ENCODE peak calls at places on chromosomes 13 and 19, in four cellular contexts. One of them, this sample, is unnamed.

GRCh38 chr19:21532904-21533303 is 27.5 kb downstream of the ZNF429 start:
- DNase-seq in effector memory CD4-positive, alpha-beta T cell: no peak
- DNase-seq in CD8-positive, alpha-beta memory T cell: no peak
- DNase-seq in stomach: no peak
- DNase-seq in this sample: no peak

GRCh38 chr19:22422220-22422619 is at the start of gene ZNF98:
- DNase-seq in effector memory CD4-positive, alpha-beta T cell: no peak
- DNase-seq in CD8-positive, alpha-beta memory T cell: no peak
- DNase-seq in stomach: no peak
- DNase-seq in this sample: no peak

GRCh38 chr19:47032171-47032811 is 12.7 kb downstream of the NPAS1 start:
- DNase-seq in effector memory CD4-positive, alpha-beta T cell: peak; percentile 41
- DNase-seq in CD8-positive, alpha-beta memory T cell: peak; percentile 60
- DNase-seq in stomach: peak; percentile 70
- DNase-seq in this sample: no peak

GRCh38 chr13:93217701-93218100 is 8.9 kb upstream of the GPC6 start:
- DNase-seq in effector memory CD4-positive, alpha-beta T cell: no peak
- DNase-seq in CD8-positive, alpha-beta memory T cell: no peak
- DNase-seq in stomach: no peak
- DNase-seq in this sample: no peak

GRCh38 chr19:35350591-35350990 is 2.9 kb downstream of the FFAR1 start:
- DNase-seq in effector memory CD4-positive, alpha-beta T cell: no peak
- DNase-seq in CD8-positive, alpha-beta memory T cell: no peak
- DNase-seq in stomach: no peak
- DNase-seq in this sample: no peak

GRCh38 chr13:77375554-77375953 is 48.7 kb upstream of the MYCBP2 start:
- DNase-seq in effector memory CD4-positive, alpha-beta T cell: no peak
- DNase-seq in CD8-positive, alpha-beta memory T cell: no peak
- DNase-seq in stomach: no peak
- DNase-seq in this sample: no peak

GRCh38 chr19:58058428-58058827 is 654 bp upstream of the ZNF135 start:
- DNase-seq in effector memory CD4-positive, alpha-beta T cell: no peak
- DNase-seq in CD8-positive, alpha-beta memory T cell: no peak
- DNase-seq in stomach: no peak
- DNase-seq in this sample: no peak

GRCh38 chr19:41311072-41311471 is 1.1 kb downstream of the CCDC97 start:
- DNase-seq in effector memory CD4-positive, alpha-beta T cell: no peak
- DNase-seq in CD8-positive, alpha-beta memory T cell: no peak
- DNase-seq in stomach: no peak
- DNase-seq in this sample: no peak

GRCh38 chr19:35236638-35237400 is 8.3 kb upstream of the FAM187B start:
- DNase-seq in effector memory CD4-positive, alpha-beta T cell: no peak
- DNase-seq in CD8-positive, alpha-beta memory T cell: no peak
- DNase-seq in stomach: no peak
- DNase-seq in this sample: no peak

GRCh38 chr13:113672002-113672651 is 5.1 kb downstream of the GRK1 start:
- DNase-seq in effector memory CD4-positive, alpha-beta T cell: no peak
- DNase-seq in CD8-positive, alpha-beta memory T cell: no peak
- DNase-seq in stomach: no peak
- DNase-seq in this sample: no peak

GRCh38 chr13:60407095-60407494 is 10.1 kb downstream of the TDRD3 start:
- DNase-seq in effector memory CD4-positive, alpha-beta T cell: no peak
- DNase-seq in CD8-positive, alpha-beta memory T cell: no peak
- DNase-seq in stomach: no peak
- DNase-seq in this sample: no peak

GRCh38 chr19:35134601-35135091 is at the start of gene LGI4:
- DNase-seq in effector memory CD4-positive, alpha-beta T cell: no peak
- DNase-seq in CD8-positive, alpha-beta memory T cell: no peak
- DNase-seq in stomach: no peak
- DNase-seq in this sample: no peak

GRCh38 chr19:50046649-50047503 is 21.1 kb downstream of the ZNF473 start:
- DNase-seq in effector memory CD4-positive, alpha-beta T cell: peak; percentile 29
- DNase-seq in CD8-positive, alpha-beta memory T cell: peak; percentile 50
- DNase-seq in stomach: peak; percentile 29
- DNase-seq in this sample: no peak

GRCh38 chr13:28357846-28358496 is 137.0 kb downstream of the FLT1 start:
- DNase-seq in effector memory CD4-positive, alpha-beta T cell: no peak
- DNase-seq in CD8-positive, alpha-beta memory T cell: no peak
- DNase-seq in stomach: no peak
- DNase-seq in this sample: no peak

GRCh38 chr19:29530549-29531457 is 5.0 kb downstream of the VSTM2B start:
- DNase-seq in effector memory CD4-positive, alpha-beta T cell: no peak
- DNase-seq in CD8-positive, alpha-beta memory T cell: no peak
- DNase-seq in stomach: no peak
- DNase-seq in this sample: no peak

GRCh38 chr19:17966497-17967257 is at the start of gene KCNN1:
- DNase-seq in effector memory CD4-positive, alpha-beta T cell: no peak
- DNase-seq in CD8-positive, alpha-beta memory T cell: no peak
- DNase-seq in stomach: no peak
- DNase-seq in this sample: no peak

GRCh38 chr13:60690607-60691006 is 293.6 kb downstream of the TDRD3 start:
- DNase-seq in effector memory CD4-positive, alpha-beta T cell: no peak
- DNase-seq in CD8-positive, alpha-beta memory T cell: no peak
- DNase-seq in stomach: no peak
- DNase-seq in this sample: no peak

GRCh38 chr13:40968416-40969000 is 50.6 kb downstream of the ELF1 start:
- DNase-seq in effector memory CD4-positive, alpha-beta T cell: no peak
- DNase-seq in CD8-positive, alpha-beta memory T cell: no peak
- DNase-seq in stomach: no peak
- DNase-seq in this sample: no peak

GRCh38 chr19:29311391-29311790 is 98.4 kb upstream of the UQCRFS1 start:
- DNase-seq in effector memory CD4-positive, alpha-beta T cell: no peak
- DNase-seq in CD8-positive, alpha-beta memory T cell: no peak
- DNase-seq in stomach: no peak
- DNase-seq in this sample: no peak

GRCh38 chr13:21014666-21015170 is 46.7 kb downstream of the LATS2 start:
- DNase-seq in effector memory CD4-positive, alpha-beta T cell: no peak
- DNase-seq in CD8-positive, alpha-beta memory T cell: no peak
- DNase-seq in stomach: no peak
- DNase-seq in this sample: peak; percentile 67

GRCh38 chr13:98173431-98173921 is 3.6 kb downstream of the RNF113B start:
- DNase-seq in effector memory CD4-positive, alpha-beta T cell: no peak
- DNase-seq in CD8-positive, alpha-beta memory T cell: no peak
- DNase-seq in stomach: no peak
- DNase-seq in this sample: peak; percentile 92

GRCh38 chr13:42233726-42234125 is 38.2 kb upstream of the AKAP11 start:
- DNase-seq in effector memory CD4-positive, alpha-beta T cell: no peak
- DNase-seq in CD8-positive, alpha-beta memory T cell: no peak
- DNase-seq in stomach: no peak
- DNase-seq in this sample: no peak

GRCh38 chr19:3047307-3048189 is 14.7 kb downstream of the TLE5 start:
- DNase-seq in effector memory CD4-positive, alpha-beta T cell: peak; percentile 51
- DNase-seq in CD8-positive, alpha-beta memory T cell: peak; percentile 71
- DNase-seq in stomach: peak; percentile 87
- DNase-seq in this sample: peak; percentile 46

GRCh38 chr19:17305211-17305516 is 508 bp upstream of the MRPL34 start:
- DNase-seq in effector memory CD4-positive, alpha-beta T cell: no peak
- DNase-seq in CD8-positive, alpha-beta memory T cell: no peak
- DNase-seq in stomach: no peak
- DNase-seq in this sample: no peak

GRCh38 chr19:12194827-12195500 is 32.1 kb downstream of the ZNF136 start:
- DNase-seq in effector memory CD4-positive, alpha-beta T cell: peak; percentile 24
- DNase-seq in CD8-positive, alpha-beta memory T cell: peak; percentile 63
- DNase-seq in stomach: peak; percentile 90
- DNase-seq in this sample: peak; percentile 8

GRCh38 chr13:101429733-101430132 is 13.4 kb upstream of the NALCN start:
- DNase-seq in effector memory CD4-positive, alpha-beta T cell: no peak
- DNase-seq in CD8-positive, alpha-beta memory T cell: no peak
- DNase-seq in stomach: no peak
- DNase-seq in this sample: no peak

GRCh38 chr13:60047943-60048342 is 115.8 kb downstream of the DIAPH3 start:
- DNase-seq in effector memory CD4-positive, alpha-beta T cell: no peak
- DNase-seq in CD8-positive, alpha-beta memory T cell: no peak
- DNase-seq in stomach: no peak
- DNase-seq in this sample: no peak

GRCh38 chr19:53254451-53255341 is at the start of gene ZNF677:
- DNase-seq in effector memory CD4-positive, alpha-beta T cell: peak; percentile 55
- DNase-seq in CD8-positive, alpha-beta memory T cell: peak; percentile 79
- DNase-seq in stomach: peak; percentile 74
- DNase-seq in this sample: peak; percentile 58

GRCh38 chr19:55252760-55253159 is 6.1 kb downstream of the PPP6R1 start:
- DNase-seq in effector memory CD4-positive, alpha-beta T cell: no peak
- DNase-seq in CD8-positive, alpha-beta memory T cell: no peak
- DNase-seq in stomach: no peak
- DNase-seq in this sample: no peak

GRCh38 chr19:55254625-55254977 is 4.2 kb downstream of the PPP6R1 start:
- DNase-seq in effector memory CD4-positive, alpha-beta T cell: no peak
- DNase-seq in CD8-positive, alpha-beta memory T cell: no peak
- DNase-seq in stomach: no peak
- DNase-seq in this sample: no peak

GRCh38 chr19:55251296-55252081 is 7.3 kb downstream of the PPP6R1 start:
- DNase-seq in effector memory CD4-positive, alpha-beta T cell: peak; percentile 56
- DNase-seq in CD8-positive, alpha-beta memory T cell: no peak
- DNase-seq in stomach: peak; percentile 68
- DNase-seq in this sample: peak; percentile 4

GRCh38 chr19:55253842-55254624 is 4.8 kb downstream of the PPP6R1 start:
- DNase-seq in effector memory CD4-positive, alpha-beta T cell: peak; percentile 63
- DNase-seq in CD8-positive, alpha-beta memory T cell: peak; percentile 88
- DNase-seq in stomach: peak; percentile 45
- DNase-seq in this sample: no peak

GRCh38 chr19:55253264-55253663 is 5.6 kb downstream of the PPP6R1 start:
- DNase-seq in effector memory CD4-positive, alpha-beta T cell: no peak
- DNase-seq in CD8-positive, alpha-beta memory T cell: no peak
- DNase-seq in stomach: no peak
- DNase-seq in this sample: no peak
- H3K4me3 ChIP-seq in effector memory CD4-positive, alpha-beta T cell: peak overlapping the region; percentile 84
- H3K4me3 ChIP-seq in CD8-positive, alpha-beta memory T cell: peak overlapping the region; percentile 89
- H3K4me3 ChIP-seq in stomach: no peak overlapping the region
- H3K4me3 ChIP-seq in this sample: no peak overlapping the region

DNA sequence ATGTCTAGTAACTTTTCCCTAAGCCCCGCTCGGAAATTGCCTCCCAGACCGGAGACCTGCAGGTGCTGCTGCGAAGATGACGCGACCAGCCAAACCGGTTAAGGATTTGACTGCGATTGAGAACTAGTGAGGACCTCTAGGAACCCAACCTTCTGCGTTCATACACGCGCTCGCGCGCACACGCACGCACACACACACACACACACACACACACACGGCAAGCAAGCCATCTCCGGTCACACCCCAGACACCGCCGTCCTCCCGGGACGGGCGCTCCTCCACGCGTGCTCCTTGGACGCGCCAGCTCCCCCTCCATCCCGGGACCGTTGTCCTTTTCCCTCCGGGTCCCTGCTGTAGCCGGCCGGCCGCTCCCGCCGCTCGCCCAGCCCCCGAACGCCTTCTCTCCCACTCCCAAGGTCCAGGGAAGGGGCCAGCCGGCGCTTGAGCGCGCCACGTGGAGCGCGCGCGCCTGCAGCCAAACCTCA is 1.2 kb downstream of the TBC1D4 start:
- DNase-seq in effector memory CD4-positive, alpha-beta T cell: no peak
- DNase-seq in CD8-positive, alpha-beta memory T cell: peak; percentile 2
- DNase-seq in stomach: peak; percentile 80
- DNase-seq in this sample: no peak
- H3K4me3 ChIP-seq in effector memory CD4-positive, alpha-beta T cell: peak overlapping the region; percentile 67
- H3K4me3 ChIP-seq in CD8-positive, alpha-beta memory T cell: no peak overlapping the region
- H3K4me3 ChIP-seq in stomach: peak overlapping the region; percentile 89
- H3K4me3 ChIP-seq in this sample: peak overlapping the region; percentile 78

GRCh38 chr19:48417436-48417835 is 24.0 kb downstream of the GRIN2D start:
- DNase-seq in effector memory CD4-positive, alpha-beta T cell: no peak
- DNase-seq in CD8-positive, alpha-beta memory T cell: no peak
- DNase-seq in stomach: no peak
- DNase-seq in this sample: no peak

GRCh38 chr19:48415869-48416268 is 22.4 kb downstream of the GRIN2D start:
- DNase-seq in effector memory CD4-positive, alpha-beta T cell: no peak
- DNase-seq in CD8-positive, alpha-beta memory T cell: no peak
- DNase-seq in stomach: no peak
- DNase-seq in this sample: no peak

GRCh38 chr19:48419158-48419920 is 25.9 kb downstream of the GRIN2D start:
- DNase-seq in effector memory CD4-positive, alpha-beta T cell: peak; percentile 65
- DNase-seq in CD8-positive, alpha-beta memory T cell: peak; percentile 69
- DNase-seq in stomach: peak; percentile 49
- DNase-seq in this sample: no peak

GRCh38 chr19:48421548-48421947 is 24.2 kb upstream of the GRWD1 start:
- DNase-seq in effector memory CD4-positive, alpha-beta T cell: no peak
- DNase-seq in CD8-positive, alpha-beta memory T cell: no peak
- DNase-seq in stomach: no peak
- DNase-seq in this sample: no peak

GRCh38 chr19:48418317-48419064 is 25.0 kb downstream of the GRIN2D start:
- DNase-seq in effector memory CD4-positive, alpha-beta T cell: no peak
- DNase-seq in CD8-positive, alpha-beta memory T cell: no peak
- DNase-seq in stomach: no peak
- DNase-seq in this sample: no peak
- H3K4me3 ChIP-seq in effector memory CD4-positive, alpha-beta T cell: no peak overlapping the region
- H3K4me3 ChIP-seq in CD8-positive, alpha-beta memory T cell: no peak overlapping the region
- H3K4me3 ChIP-seq in stomach: no peak overlapping the region
- H3K4me3 ChIP-seq in this sample: no peak overlapping the region

DNA sequence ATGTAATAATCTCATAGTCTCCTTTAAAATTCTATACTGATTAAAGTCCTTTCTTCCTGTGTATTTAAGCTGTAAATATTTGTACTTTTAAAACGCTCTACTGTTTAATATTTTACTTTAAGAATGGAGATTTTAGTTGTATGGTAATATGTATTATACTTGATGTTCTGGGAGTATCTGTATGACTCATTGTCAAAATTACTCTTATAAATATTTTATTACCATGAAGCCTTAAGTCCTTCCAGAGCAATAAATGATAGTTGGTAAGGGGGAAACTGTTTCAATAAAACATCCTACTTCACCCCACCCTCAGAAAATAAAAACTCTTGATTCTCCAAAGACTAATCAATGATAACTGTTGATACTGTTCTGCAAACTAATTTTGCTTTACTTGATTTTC is 6.4 kb downstream of the PCDH9 start:
- DNase-seq in effector memory CD4-positive, alpha-beta T cell: no peak
- DNase-seq in CD8-positive, alpha-beta memory T cell: no peak
- DNase-seq in stomach: no peak
- DNase-seq in this sample: no peak
- H3K4me3 ChIP-seq in effector memory CD4-positive, alpha-beta T cell: no peak overlapping the region
- H3K4me3 ChIP-seq in CD8-positive, alpha-beta memory T cell: no peak overlapping the region
- H3K4me3 ChIP-seq in stomach: peak overlapping the region; percentile 14
- H3K4me3 ChIP-seq in this sample: peak overlapping the region; percentile 39

GRCh38 chr13:26558912-26559485 is 1.5 kb downstream of the WASF3 start:
- DNase-seq in effector memory CD4-positive, alpha-beta T cell: no peak
- DNase-seq in CD8-positive, alpha-beta memory T cell: no peak
- DNase-seq in stomach: no peak
- DNase-seq in this sample: no peak
- H3K4me3 ChIP-seq in effector memory CD4-positive, alpha-beta T cell: no peak overlapping the region
- H3K4me3 ChIP-seq in CD8-positive, alpha-beta memory T cell: no peak overlapping the region
- H3K4me3 ChIP-seq in stomach: peak overlapping the region; percentile 81
- H3K4me3 ChIP-seq in this sample: peak overlapping the region; percentile 88

GRCh38 chr19:55208880-55209429 is 346 bp downstream of the PTPRH start:
- DNase-seq in effector memory CD4-positive, alpha-beta T cell: no peak
- DNase-seq in CD8-positive, alpha-beta memory T cell: no peak
- DNase-seq in stomach: no peak
- DNase-seq in this sample: no peak
- H3K4me3 ChIP-seq in effector memory CD4-positive, alpha-beta T cell: no peak overlapping the region
- H3K4me3 ChIP-seq in CD8-positive, alpha-beta memory T cell: no peak overlapping the region
- H3K4me3 ChIP-seq in stomach: peak overlapping the region; percentile 30
- H3K4me3 ChIP-seq in this sample: no peak overlapping the region